ENCODE peak calls at places on chromosomes 13 and 19, in four cellular contexts. One of them, this sample, is unnamed.

GRCh38 chr19:34232566-34233481 is 21.5 kb upstream of the GARRE1 start:
- DNase-seq in PC-3: peak
- DNase-seq in mucosa of descending colon: no peak
- DNase-seq in WERI-Rb-1: peak
- DNase-seq in this sample: peak

GRCh38 chr19:42228640-42229039 is 8.5 kb downstream of the ZNF526 start:
- DNase-seq in WERI-Rb-1: peak
- DNase-seq in PC-3: no peak
- DNase-seq in mucosa of descending colon: no peak
- DNase-seq in this sample: no peak

GRCh38 chr19:18338471-18339001 is 1.9 kb upstream of the PGPEP1 start:
- DNase-seq in mucosa of descending colon: no peak
- DNase-seq in WERI-Rb-1: no peak
- DNase-seq in PC-3: no peak
- DNase-seq in this sample: no peak

GRCh38 chr19:13984875-13985741 is 21.0 kb downstream of the RFX1 start:
- DNase-seq in WERI-Rb-1: no peak
- DNase-seq in mucosa of descending colon: no peak
- DNase-seq in PC-3: no peak
- DNase-seq in this sample: no peak

GRCh38 chr13:75554981-75555380 is 5.4 kb downstream of the UCHL3 start:
- DNase-seq in PC-3: peak
- DNase-seq in WERI-Rb-1: no peak
- DNase-seq in mucosa of descending colon: no peak
- DNase-seq in this sample: peak

GRCh38 chr19:8340341-8341096 is 2.5 kb downstream of the KANK3 start:
- DNase-seq in PC-3: no peak
- DNase-seq in mucosa of descending colon: peak
- DNase-seq in WERI-Rb-1: no peak
- DNase-seq in this sample: no peak

GRCh38 chr13:68810660-68811059 is 1297.0 kb upstream of the ATXN8OS start:
- DNase-seq in PC-3: peak
- DNase-seq in mucosa of descending colon: no peak
- DNase-seq in WERI-Rb-1: no peak
- DNase-seq in this sample: peak

GRCh38 chr13:98686281-98686680 is 66.2 kb downstream of the SLC15A1 start:
- DNase-seq in mucosa of descending colon: no peak
- DNase-seq in PC-3: no peak
- DNase-seq in WERI-Rb-1: no peak
- DNase-seq in this sample: no peak

GRCh38 chr19:47351545-47351944 is 2.4 kb downstream of the DHX34 start:
- DNase-seq in mucosa of descending colon: no peak
- DNase-seq in WERI-Rb-1: no peak
- DNase-seq in PC-3: peak
- DNase-seq in this sample: peak

GRCh38 chr13:30841161-30841560 is 64.9 kb upstream of the MEDAG start:
- DNase-seq in WERI-Rb-1: no peak
- DNase-seq in PC-3: no peak
- DNase-seq in mucosa of descending colon: no peak
- DNase-seq in this sample: no peak

GRCh38 chr19:39246951-39247669 is 1.5 kb downstream of the IFNL4 start:
- DNase-seq in WERI-Rb-1: no peak
- DNase-seq in mucosa of descending colon: peak
- DNase-seq in PC-3: no peak
- DNase-seq in this sample: peak
- TF ChIP-seq CTCF in WERI-Rb-1: no peak
- TF ChIP-seq CTCF in mucosa of descending colon: no peak
- TF ChIP-seq CTCF in PC-3: no peak
- TF ChIP-seq CTCF in this sample: no peak

GRCh38 chr13:40774672-40775071 is 3.7 kb upstream of the MRPS31 start:
- DNase-seq in WERI-Rb-1: no peak
- DNase-seq in PC-3: no peak
- DNase-seq in mucosa of descending colon: no peak
- DNase-seq in this sample: no peak

GRCh38 chr13:40777957-40778235 is 6.9 kb upstream of the MRPS31 start:
- DNase-seq in WERI-Rb-1: no peak
- DNase-seq in mucosa of descending colon: no peak
- DNase-seq in PC-3: no peak
- DNase-seq in this sample: no peak

GRCh38 chr13:40777166-40777956 is 6.4 kb upstream of the MRPS31 start:
- DNase-seq in PC-3: peak
- DNase-seq in WERI-Rb-1: peak
- DNase-seq in mucosa of descending colon: no peak
- DNase-seq in this sample: peak

GRCh38 chr13:40776232-40776631 is 5.2 kb upstream of the MRPS31 start:
- DNase-seq in PC-3: no peak
- DNase-seq in mucosa of descending colon: no peak
- DNase-seq in WERI-Rb-1: no peak
- DNase-seq in this sample: no peak

DNA sequence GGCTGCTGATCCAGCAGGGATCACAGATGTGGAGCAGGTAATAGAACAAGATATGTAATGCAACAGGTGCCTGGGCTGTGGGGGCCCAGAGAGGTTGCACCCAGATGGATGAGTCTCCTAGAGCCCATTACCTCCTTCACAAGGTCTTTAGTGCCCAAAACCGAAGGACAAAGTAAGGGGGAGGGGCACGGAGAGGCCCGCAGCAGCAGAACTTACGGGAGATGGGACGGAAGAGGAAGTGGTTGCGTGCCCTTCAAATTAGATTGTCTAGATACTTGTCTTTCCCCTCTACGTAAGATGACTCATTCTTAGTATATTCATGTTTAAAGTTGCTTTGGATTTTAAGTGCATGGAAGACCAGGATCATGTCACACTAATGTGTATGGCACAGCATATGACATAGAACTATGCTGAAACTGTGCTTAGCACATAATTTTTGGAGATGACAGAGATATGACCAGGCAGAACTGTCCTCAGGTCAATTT is 5.7 kb upstream of the MRPS31 start:
- DNase-seq in mucosa of descending colon: peak
- DNase-seq in WERI-Rb-1: no peak
- DNase-seq in PC-3: peak
- DNase-seq in this sample: peak
- H3K4me3 ChIP-seq in mucosa of descending colon: no peak
- H3K4me3 ChIP-seq in WERI-Rb-1: no peak
- H3K4me3 ChIP-seq in PC-3: peak
- H3K4me3 ChIP-seq in this sample: no peak

GRCh38 chr13:51449018-51449417 is 3.8 kb downstream of the INTS6 start:
- DNase-seq in mucosa of descending colon: no peak
- DNase-seq in WERI-Rb-1: no peak
- DNase-seq in PC-3: no peak
- DNase-seq in this sample: no peak

DNA sequence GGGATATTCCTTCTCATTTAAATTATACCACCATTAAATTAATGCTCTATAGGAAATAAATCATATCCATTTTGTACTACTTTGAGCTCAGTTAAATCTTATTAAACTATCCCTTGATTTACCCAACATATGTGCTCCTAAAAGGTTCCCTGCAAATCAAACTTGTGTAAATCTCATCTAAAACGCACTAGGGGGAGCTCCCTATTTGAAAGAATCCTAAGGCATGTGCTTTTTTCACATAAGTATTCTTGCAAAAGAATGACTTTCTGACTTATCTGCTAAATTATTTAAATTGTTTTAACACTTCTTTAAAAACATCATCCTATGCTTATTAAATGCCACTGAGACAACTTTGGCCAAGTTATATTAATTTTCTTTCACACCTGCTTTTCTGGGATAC is 7.9 kb downstream of the INTS6 start:
- DNase-seq in WERI-Rb-1: no peak
- DNase-seq in mucosa of descending colon: no peak
- DNase-seq in PC-3: peak
- DNase-seq in this sample: peak
- TF ChIP-seq CTCF in WERI-Rb-1: no peak
- TF ChIP-seq CTCF in mucosa of descending colon: no peak
- TF ChIP-seq CTCF in PC-3: peak
- TF ChIP-seq CTCF in this sample: peak

DNA sequence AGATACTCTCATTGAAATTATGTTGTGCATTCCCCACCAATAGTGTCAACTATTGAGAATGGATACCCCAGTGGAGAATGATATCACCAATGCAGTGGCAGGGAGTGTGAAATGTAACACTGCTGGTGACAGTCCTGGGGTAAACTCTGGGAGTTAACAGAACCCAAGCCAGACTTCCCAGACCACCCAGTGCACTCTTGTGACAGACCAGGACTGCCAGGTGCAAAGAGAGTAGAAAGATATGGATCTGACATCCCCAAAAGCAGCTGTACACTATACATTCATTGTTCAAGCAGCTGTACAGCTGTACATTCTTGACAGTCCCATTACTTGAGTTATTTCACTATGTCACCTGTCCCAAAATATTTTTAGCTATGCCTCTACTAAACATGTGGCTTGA is 886.6 kb downstream of the DIAPH3 start:
- DNase-seq in WERI-Rb-1: no peak
- DNase-seq in PC-3: no peak
- DNase-seq in mucosa of descending colon: no peak
- DNase-seq in this sample: no peak
- H3K4me3 ChIP-seq in WERI-Rb-1: no peak
- H3K4me3 ChIP-seq in PC-3: no peak
- H3K4me3 ChIP-seq in mucosa of descending colon: no peak
- H3K4me3 ChIP-seq in this sample: no peak